ENCODE peak calls at places on chromosomes 3 and 15, in six cellular contexts. U, V, K, M, Y and R are unnamed samples.

GRCh38 chr3:70742081-70742480 is 429.6 kb upstream of the MDFIC2 start:
- DNase-seq in V (no peak), K (no peak), U (no peak), Y (no peak), M (no peak), R (no peak)

GRCh38 chr3:58041182-58041825 is 33.1 kb downstream of the FLNB start:
- DNase-seq in Y (no peak), V (no peak), U (peak), M (no peak), K (no peak), R (no peak)

GRCh38 chr15:71811036-71811736 is 832 bp downstream of the NR2E3 start:
- DNase-seq in U (no peak), V (no peak), M (no peak), K (no peak), Y (no peak), R (peak)

GRCh38 chr3:179194931-179195330 is 46.8 kb downstream of the PIK3CA start:
- DNase-seq in Y (no peak), U (no peak), K (no peak), V (no peak), M (no peak), R (no peak)

GRCh38 chr3:121748638-121749275 is 784 bp downstream of the GOLGB1 start:
- DNase-seq in K (peak), U (peak), V (peak), M (peak), Y (no peak), R (no peak)

GRCh38 chr3:72657666-72658065 is 190.6 kb downstream of the SHQ1 start:
- DNase-seq in M (no peak), U (peak), V (no peak), Y (no peak), K (no peak), R (peak)

GRCh38 chr15:61798631-61799030 is 261.6 kb downstream of the VPS13C start:
- DNase-seq in M (no peak), K (no peak), Y (no peak), U (no peak), V (no peak), R (no peak)

GRCh38 chr15:85024509-85025336 is 43.1 kb downstream of the PDE8A start:
- DNase-seq in V (peak), M (no peak), Y (no peak), U (peak), K (no peak), R (peak)

GRCh38 chr3:45507820-45508317 is 86.7 kb upstream of the LIMD1 start:
- DNase-seq in K (no peak), Y (no peak), V (peak), M (no peak), U (peak), R (no peak)

GRCh38 chr15:41899854-41900442 is 6.1 kb upstream of the SPTBN5 start:
- DNase-seq in Y (no peak), M (no peak), V (no peak), K (no peak), U (no peak), R (no peak)

GRCh38 chr3:31981206-31982181 is at the start of the genes OSBPL10 and ZNF860:
- DNase-seq in K (peak), V (peak), U (peak), Y (peak), M (peak), R (peak)

GRCh38 chr3:141905129-141905528 is 28.7 kb downstream of the ATP1B3 start:
- DNase-seq in V (peak), K (no peak), Y (no peak), M (no peak), U (peak), R (no peak)

GRCh38 chr3:124217542-124217941 is 225.6 kb upstream of the ROPN1 start:
- DNase-seq in K (peak), M (no peak), Y (no peak), V (peak), U (peak), R (peak)

GRCh38 chr3:141410861-141411771 is 42.8 kb downstream of the ZBTB38 start:
- DNase-seq in V (peak), M (no peak), U (peak), K (no peak), Y (no peak), R (peak)

GRCh38 chr3:131053021-131053420 is 26.3 kb downstream of the NEK11 start:
- DNase-seq in M (no peak), V (peak), Y (no peak), K (no peak), U (peak), R (no peak)

GRCh38 chr15:38129531-38130199 is 123.0 kb upstream of the SPRED1 start:
- DNase-seq in Y (peak), M (peak), K (peak), U (peak), V (peak), R (no peak)

GRCh38 chr15:65066635-65067333 is 1.0 kb downstream of the RASL12 start:
- DNase-seq in U (no peak), K (no peak), M (peak), Y (no peak), V (no peak), R (no peak)

GRCh38 chr15:60272623-60273022 is 125.2 kb downstream of the ANXA2 start:
- DNase-seq in M (no peak), K (no peak), U (no peak), Y (no peak), V (no peak), R (no peak)

GRCh38 chr15:91921188-91921820 is 67.8 kb downstream of the SLCO3A1 start:
- DNase-seq in K (no peak), M (no peak), U (no peak), V (peak), Y (no peak), R (no peak)

GRCh38 chr15:60399246-60399915 is 1.6 kb upstream of the ANXA2 start:
- DNase-seq in U (no peak), K (no peak), Y (no peak), V (no peak), M (no peak), R (no peak)

GRCh38 chr3:124078978-124079911 is 87.3 kb upstream of the ROPN1 start:
- DNase-seq in M (no peak), U (peak), Y (no peak), V (peak), K (peak), R (peak)

GRCh38 chr15:90680371-90680935 is 36.7 kb upstream of the BLM start:
- DNase-seq in U (peak), V (peak), K (no peak), Y (no peak), M (no peak), R (no peak)

GRCh38 chr3:62837145-62837787 is 38.0 kb downstream of the CADPS start:
- DNase-seq in Y (no peak), U (no peak), M (no peak), V (no peak), K (no peak), R (no peak)

GRCh38 chr3:62832569-62832968 is 42.6 kb downstream of the CADPS start:
- DNase-seq in U (no peak), Y (no peak), K (no peak), V (no peak), M (no peak), R (no peak)

GRCh38 chr3:62835594-62836236 is 39.5 kb downstream of the CADPS start:
- DNase-seq in U (no peak), Y (no peak), V (peak), M (no peak), K (no peak), R (no peak)

GRCh38 chr3:62827550-62827949 is 47.7 kb downstream of the CADPS start:
- DNase-seq in K (no peak), U (no peak), M (no peak), V (no peak), Y (no peak), R (no peak)

GRCh38 chr3:62833538-62833937 is 41.7 kb downstream of the CADPS start:
- DNase-seq in M (no peak), U (peak), Y (no peak), V (peak), K (peak), R (no peak)
- TF ChIP-seq CTCF in M (no peak), U (peak), Y (no peak), V (peak), K (peak), R (peak)

GRCh38 chr3:113791381-113791780 is 44.5 kb downstream of the ATP6V1A start:
- DNase-seq in U (peak), Y (no peak), V (no peak), M (no peak), K (no peak), R (no peak)

GRCh38 chr3:113794526-113794925 is 44.1 kb upstream of the GRAMD1C start:
- DNase-seq in U (no peak), K (no peak), M (no peak), Y (no peak), V (no peak), R (no peak)

GRCh38 chr3:113795693-113796092 is 42.9 kb upstream of the GRAMD1C start:
- DNase-seq in M (no peak), Y (no peak), K (no peak), U (no peak), V (no peak), R (no peak)
- TF ChIP-seq CTCF in M (no peak), Y (no peak), K (no peak), U (no peak), V (no peak), R (no peak)

GRCh38 chr3:78204977-78205376 is 1165.1 kb downstream of the ROBO2 start:
- DNase-seq in V (peak), U (peak), Y (no peak), K (no peak), M (no peak), R (no peak)
- TF ChIP-seq CTCF in V (no peak), U (peak), Y (no peak), K (no peak), M (no peak), R (no peak)

GRCh38 chr15:57607570-57608000 is 15.9 kb downstream of the MYZAP start:
- DNase-seq in K (no peak), Y (peak), V (peak), U (peak), M (peak), R (no peak)

GRCh38 chr15:57606816-57607215 is 15.1 kb downstream of the MYZAP start:
- DNase-seq in U (no peak), M (no peak), Y (no peak), V (no peak), K (no peak), R (no peak)

GRCh38 chr15:57611119-57611518 is 19.4 kb downstream of the MYZAP start:
- DNase-seq in U (no peak), V (no peak), K (no peak), M (no peak), Y (no peak), R (no peak)

GRCh38 chr15:57610130-57610529 is 18.4 kb downstream of the MYZAP start:
- DNase-seq in Y (no peak), U (peak), M (no peak), K (no peak), V (peak), R (no peak)

GRCh38 chr15:57611938-57612337 is 20.2 kb downstream of the MYZAP start:
- DNase-seq in U (peak), K (no peak), Y (no peak), M (peak), V (peak), R (no peak)
- TF ChIP-seq CTCF in U (peak), K (no peak), Y (peak), M (peak), V (peak), R (no peak)

GRCh38 chr15:70521576-70522322 is 241.6 kb downstream of the UACA start:
- DNase-seq in K (no peak), U (no peak), M (no peak), V (no peak), Y (no peak), R (no peak)

GRCh38 chr15:70519004-70519365 is 244.4 kb downstream of the UACA start:
- DNase-seq in Y (no peak), V (no peak), M (no peak), K (no peak), U (no peak), R (no peak)

GRCh38 chr15:70518201-70519003 is 245.0 kb downstream of the UACA start:
- DNase-seq in V (no peak), K (no peak), U (no peak), Y (no peak), M (no peak), R (no peak)

GRCh38 chr15:70517194-70517590 is 246.2 kb downstream of the UACA start:
- DNase-seq in V (no peak), K (no peak), M (no peak), Y (no peak), U (no peak), R (no peak)

DNA sequence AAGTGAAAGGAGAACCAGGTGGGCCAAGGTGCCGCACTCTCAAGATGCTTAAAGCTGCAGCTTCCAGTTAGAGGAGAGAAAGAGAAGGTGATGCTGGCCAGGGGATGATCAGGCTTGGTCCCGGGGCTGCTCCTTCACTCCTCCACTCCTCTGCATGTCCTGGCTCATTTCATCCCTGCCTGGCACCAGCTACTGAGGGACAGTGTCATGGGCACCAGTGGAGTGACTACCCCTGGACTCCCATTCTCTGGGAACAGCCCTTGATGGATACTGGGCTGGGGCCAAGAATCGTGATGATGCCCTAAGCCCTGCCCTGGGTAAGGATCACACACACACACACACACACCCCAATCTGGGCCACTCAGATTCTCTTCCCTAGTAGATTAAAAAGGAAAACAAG is 243.7 kb downstream of the UACA start:
- DNase-seq in M (no peak), K (no peak), Y (no peak), V (no peak), U (no peak), R (no peak)
- TF ChIP-seq CTCF in M (no peak), K (no peak), Y (no peak), V (no peak), U (no peak), R (no peak)

GRCh38 chr3:21216598-21216997 is 534.4 kb downstream of the ZNF385D start:
- DNase-seq in Y (no peak), V (peak), K (no peak), U (peak), M (no peak), R (no peak)
- TF ChIP-seq CTCF in Y (no peak), V (peak), K (peak), U (peak), M (peak), R (peak)

DNA sequence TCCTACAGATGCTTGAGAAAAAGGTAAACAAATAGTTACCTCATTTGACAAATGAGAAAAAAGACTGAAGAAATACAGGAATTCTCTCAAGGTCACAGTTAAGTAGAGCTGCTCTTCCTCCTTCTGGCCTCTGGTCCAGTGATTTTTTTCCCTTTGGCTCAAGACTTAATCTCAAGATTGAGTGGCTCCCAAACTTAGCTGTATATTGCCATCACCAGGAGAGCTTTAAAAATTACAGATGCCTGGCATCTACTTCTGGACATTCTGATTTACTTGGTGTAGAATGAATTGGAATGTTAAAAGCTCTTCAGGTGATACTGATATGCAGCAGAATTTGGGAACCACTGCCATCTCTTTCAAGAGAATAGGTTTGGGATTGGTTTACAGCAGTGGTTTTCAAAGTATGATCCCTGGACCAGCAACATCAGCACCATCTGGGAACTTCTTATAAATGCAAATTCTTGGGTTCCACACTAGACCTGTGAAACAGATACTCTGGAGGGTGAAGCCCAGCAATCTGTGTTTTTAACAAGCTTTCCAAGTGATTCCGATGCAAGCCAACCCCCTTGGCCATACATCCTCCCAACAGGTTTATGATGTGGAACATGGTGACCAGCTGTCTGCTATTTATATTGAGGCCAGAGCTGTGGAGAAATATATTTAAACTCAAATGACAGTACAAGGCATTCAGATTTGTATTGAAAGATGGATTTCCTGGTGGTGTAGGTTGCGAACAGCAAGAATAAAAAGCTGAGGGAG is 333.0 kb upstream of the RARB start:
- DNase-seq in K (no peak), U (no peak), V (peak), Y (no peak), M (no peak), R (no peak)
- TF ChIP-seq CTCF in K (no peak), U (no peak), V (no peak), Y (peak), M (no peak), R (no peak)